ENCODE peak calls at places on chromosome 3, in seven cellular contexts. X is endothelial cell, B is natural killer cell, J is Peyer's patch, P is BJ, D is cardiac muscle cell, H is Karpas-422. Y is an unnamed sample.

GRCh38 chr3:143135150-143135549 is 15.6 kb downstream of the CHST2 start:
- DNase-seq in X (no peak), B (no peak), J (no peak), P (peak), D (no peak), H (no peak), Y (no peak)

GRCh38 chr3:183857863-183858262 is 26.8 kb downstream of the PARL start:
- DNase-seq in X (no peak), B (no peak), J (no peak), P (no peak), D (no peak), H (no peak), Y (no peak)

GRCh38 chr3:132256984-132257383 is 60.2 kb upstream of the ACP3 start:
- DNase-seq in X (peak), B (no peak), J (no peak), P (no peak), D (peak), H (peak), Y (peak)

GRCh38 chr3:24496529-24497482 is 2.2 kb upstream of the THRB start:
- DNase-seq in X (peak), B (no peak), J (peak), P (peak), D (peak), H (peak), Y (peak)

GRCh38 chr3:138939563-138940241 is 7.2 kb downstream of the FOXL2 start:
- DNase-seq in X (peak), B (peak), J (no peak), P (no peak), D (no peak), H (no peak), Y (no peak)

GRCh38 chr3:187741403-187742350 is 3.6 kb downstream of the BCL6 start:
- DNase-seq in X (peak), B (peak), J (peak), P (no peak), D (peak), H (peak), Y (peak)

GRCh38 chr3:187016639-187017345 is 86.5 kb downstream of the ST6GAL1 start:
- DNase-seq in X (no peak), B (no peak), J (no peak), P (no peak), D (no peak), H (peak), Y (no peak)

GRCh38 chr3:36904641-36905040 is 40.2 kb downstream of the TRANK1 start:
- DNase-seq in X (no peak), B (no peak), J (no peak), P (no peak), D (peak), H (no peak), Y (no peak)

GRCh38 chr3:187210555-187211327 is 13.5 kb downstream of the RTP1 start:
- DNase-seq in X (no peak), B (no peak), J (no peak), P (peak), D (no peak), H (no peak), Y (no peak)

GRCh38 chr3:183937601-183938286 is 53.1 kb upstream of the PARL start:
- DNase-seq in X (no peak), B (no peak), J (no peak), P (no peak), D (no peak), H (peak), Y (no peak)

GRCh38 chr3:56980798-56981390 is 79.6 kb upstream of the SPATA12 start:
- DNase-seq in X (no peak), B (no peak), J (no peak), P (peak), D (no peak), H (no peak), Y (peak)

GRCh38 chr3:56800373-56801150 is 1.2 kb downstream of the ARHGEF3 start:
- DNase-seq in X (no peak), B (peak), J (peak), P (no peak), D (no peak), H (no peak), Y (peak)

GRCh38 chr3:193756536-193756935 is 163.5 kb downstream of the OPA1 start:
- DNase-seq in X (no peak), B (no peak), J (no peak), P (no peak), D (no peak), H (no peak), Y (no peak)

GRCh38 chr3:52257911-52258310 is 12.4 kb downstream of the PPM1M start:
- DNase-seq in X (no peak), B (no peak), J (no peak), P (no peak), D (no peak), H (no peak), Y (no peak)

GRCh38 chr3:189267981-189268613 is 96.3 kb downstream of the TPRG1 start:
- DNase-seq in X (peak), B (no peak), J (no peak), P (no peak), D (peak), H (no peak), Y (no peak)

GRCh38 chr3:82973810-82974209 is 1212.4 kb upstream of the GBE1 start:
- DNase-seq in X (no peak), B (no peak), J (no peak), P (no peak), D (no peak), H (no peak), Y (no peak)

GRCh38 chr3:59191651-59192050 is 141.8 kb upstream of the CFAP20DC start:
- DNase-seq in X (no peak), B (no peak), J (no peak), P (no peak), D (no peak), H (no peak), Y (no peak)

GRCh38 chr3:50230833-50231125 is 5.2 kb upstream of the GNAI2 start:
- DNase-seq in X (no peak), B (no peak), J (no peak), P (no peak), D (no peak), H (no peak), Y (no peak)

GRCh38 chr3:58572634-58573230 is 4.5 kb downstream of the FAM107A start:
- DNase-seq in X (no peak), B (no peak), J (no peak), P (no peak), D (no peak), H (no peak), Y (no peak)

GRCh38 chr3:123088360-123088759 is 21.5 kb downstream of the PDIA5 start:
- DNase-seq in X (no peak), B (no peak), J (no peak), P (no peak), D (no peak), H (no peak), Y (no peak)

GRCh38 chr3:61628636-61629035 is 67.3 kb downstream of the PTPRG start:
- DNase-seq in X (no peak), B (no peak), J (no peak), P (no peak), D (no peak), H (no peak), Y (no peak)

GRCh38 chr3:122932251-122932967 is 95.2 kb downstream of the SEMA5B start:
- DNase-seq in X (no peak), B (no peak), J (no peak), P (no peak), D (no peak), H (no peak), Y (no peak)

GRCh38 chr3:45914362-45915077 is 28.2 kb downstream of the CCR9 start:
- DNase-seq in X (no peak), B (no peak), J (no peak), P (no peak), D (no peak), H (no peak), Y (no peak)

GRCh38 chr3:179653777-179654117 is 907 bp downstream of the USP13 start:
- DNase-seq in X (peak), B (no peak), J (peak), P (no peak), D (no peak), H (peak), Y (no peak)

GRCh38 chr3:132448211-132448961 is 31.1 kb downstream of the DNAJC13 start:
- DNase-seq in X (no peak), B (no peak), J (no peak), P (no peak), D (peak), H (peak), Y (peak)

GRCh38 chr3:111080357-111080937 is 8.8 kb downstream of the NECTIN3 start:
- DNase-seq in X (no peak), B (no peak), J (no peak), P (no peak), D (peak), H (peak), Y (no peak)

GRCh38 chr3:123081718-123082369 is 15.0 kb downstream of the PDIA5 start:
- DNase-seq in X (no peak), B (no peak), J (no peak), P (no peak), D (no peak), H (no peak), Y (no peak)

GRCh38 chr3:44478055-44478468 is 592 bp upstream of the ZNF445 start:
- DNase-seq in X (no peak), B (no peak), J (no peak), P (no peak), D (no peak), H (no peak), Y (no peak)

GRCh38 chr3:107861904-107862303 is 228.9 kb downstream of the CD47 start:
- DNase-seq in X (no peak), B (no peak), J (peak), P (no peak), D (no peak), H (peak), Y (no peak)

GRCh38 chr3:178072391-178072790 is 463.8 kb upstream of the KCNMB2 start:
- DNase-seq in X (no peak), B (no peak), J (no peak), P (no peak), D (no peak), H (no peak), Y (no peak)

Y was measured in stomach.